ENCODE peak calls at places on chromosomes 1 and 21, in six cellular contexts. M is PC-3, B is HCT116, N is neural progenitor cell, H is keratinocyte, E is HepG2. L is an unnamed sample. For H3K36me3, the result is how much of the 10 kb centered on the place peaks cover.

GRCh38 chr1:114671011-114671938 is 1.4 kb upstream of the DENND2C start:
- DNase-seq in E (no peak), N (no peak), B (no peak), H (no peak), M (peak), L (peak)

GRCh38 chr1:116556289-116557006 is 14.4 kb downstream of the CD58 start:
- DNase-seq in B (peak), M (peak), E (no peak), N (no peak), H (peak), L (peak)

GRCh38 chr21:45420623-45421041 is 15.7 kb downstream of the COL18A1 start:
- DNase-seq in H (no peak), M (no peak), E (no peak), B (no peak), N (no peak), L (no peak)

GRCh38 chr1:166671627-166672026 is 167.6 kb upstream of the POGK start:
- DNase-seq in M (no peak), B (no peak), H (no peak), E (no peak), N (no peak), L (no peak)

GRCh38 chr1:3796215-3797193 is at the start of gene LRRC47:
- DNase-seq in N (peak), E (peak), B (peak), M (peak), H (no peak), L (peak)

GRCh38 chr1:145997156-145998023 is 1.0 kb upstream of the TXNIP start:
- DNase-seq in H (no peak), B (no peak), E (peak), N (no peak), M (no peak), L (no peak)

GRCh38 chr21:44800103-44800502 is 1.5 kb downstream of the UBE2G2 start:
- DNase-seq in E (peak), H (no peak), N (peak), M (peak), B (no peak), L (peak)

GRCh38 chr1:115314765-115315164 is 23.3 kb downstream of the NGF start:
- DNase-seq in E (no peak), B (no peak), M (peak), H (no peak), N (no peak), L (peak)

GRCh38 chr1:60973668-60974067 is 108.7 kb upstream of the NFIA start:
- DNase-seq in B (no peak), N (no peak), M (no peak), E (no peak), H (peak), L (peak)

GRCh38 chr1:200483491-200484143 is 73.8 kb upstream of the ZNF281 start:
- DNase-seq in M (peak), B (peak), N (peak), H (peak), E (peak), L (peak)

GRCh38 chr1:3896396-3897000 is 3.6 kb downstream of the C1orf174 start:
- DNase-seq in M (no peak), H (no peak), E (no peak), B (no peak), N (no peak), L (no peak)

GRCh38 chr1:111847519-111847918 is 91.8 kb downstream of the DDX20 start:
- DNase-seq in M (no peak), E (no peak), B (no peak), N (no peak), H (no peak), L (no peak)

GRCh38 chr1:89910780-89911179 is 84.1 kb upstream of the ZNF326 start:
- DNase-seq in H (no peak), B (peak), E (no peak), N (peak), M (peak), L (no peak)

GRCh38 chr1:11646317-11646716 is 7.9 kb downstream of the FBXO2 start:
- DNase-seq in E (no peak), H (no peak), B (no peak), N (no peak), M (no peak), L (no peak)

GRCh38 chr1:56806804-56807203 is 12.4 kb downstream of the FYB2 start:
- DNase-seq in M (no peak), N (no peak), E (no peak), B (no peak), H (no peak), L (no peak)

GRCh38 chr1:53636621-53637171 is 102.3 kb downstream of the GLIS1 start:
- DNase-seq in B (no peak), N (no peak), E (no peak), H (no peak), M (no peak), L (no peak)

GRCh38 chr1:23960291-23960718 is 677 bp downstream of the PNRC2 start:
- DNase-seq in M (no peak), E (no peak), B (no peak), H (no peak), N (no peak), L (no peak)

GRCh38 chr1:74340656-74341055 is 105.5 kb downstream of the TNNI3K start:
- DNase-seq in H (no peak), N (peak), E (no peak), B (no peak), M (no peak), L (no peak)

GRCh38 chr1:96445296-96445695 is 276.3 kb upstream of the PTBP2 start:
- DNase-seq in N (peak), B (no peak), H (no peak), E (no peak), M (no peak), L (peak)

GRCh38 chr1:59026472-59026948 is 242.7 kb upstream of the JUN start:
- DNase-seq in N (no peak), H (no peak), B (no peak), M (peak), E (no peak), L (peak)

GRCh38 chr1:24294228-24294672 is 24.9 kb upstream of the GRHL3 start:
- DNase-seq in N (no peak), H (peak), M (peak), B (no peak), E (no peak), L (peak)

GRCh38 chr1:236016083-236016482 is 48.8 kb downstream of the NID1 start:
- DNase-seq in E (no peak), H (no peak), M (no peak), B (no peak), N (no peak), L (no peak)

GRCh38 chr1:54302951-54303843 is 103.0 kb downstream of the SSBP3 start:
- DNase-seq in B (no peak), N (no peak), M (no peak), E (no peak), H (no peak), L (no peak)

GRCh38 chr1:8822383-8823294 is 5.2 kb upstream of the RERE start:
- DNase-seq in E (peak), N (no peak), M (peak), H (peak), B (peak), L (peak)

GRCh38 chr1:161749509-161750407 is at the start of gene DUSP12:
- DNase-seq in H (no peak), E (peak), B (peak), M (peak), N (peak), L (peak)

DNA sequence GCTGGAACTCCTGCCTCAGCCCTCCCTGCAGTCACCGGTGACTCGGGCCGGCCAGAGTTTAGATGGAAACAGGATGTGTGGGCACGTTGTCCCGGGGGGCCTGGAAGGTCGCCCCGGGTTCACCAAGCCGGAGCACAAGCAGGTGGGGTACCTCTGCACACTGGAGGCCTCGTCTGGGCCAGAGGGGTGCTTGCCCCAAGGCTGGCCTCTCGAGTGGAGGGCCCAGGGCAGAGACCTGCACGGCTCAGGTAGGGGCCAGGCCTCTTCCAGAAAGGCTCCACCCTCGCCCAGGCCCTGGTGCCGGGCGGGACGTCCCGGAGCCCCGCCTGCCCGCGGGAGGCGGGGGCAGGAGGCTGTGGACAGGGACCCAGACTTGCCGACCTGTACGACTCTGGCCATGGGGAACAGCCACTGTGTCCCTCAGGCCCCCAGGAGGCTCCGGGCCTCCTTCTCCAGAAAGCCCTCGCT is at the start of gene PLEKHN1:
- DNase-seq in M (peak), N (no peak), H (no peak), E (peak), B (no peak), L (peak)
- TF ChIP-seq EZH2 in M (no peak), N (no peak), H (no peak), E (no peak), B (no peak), L (no peak)

DNA sequence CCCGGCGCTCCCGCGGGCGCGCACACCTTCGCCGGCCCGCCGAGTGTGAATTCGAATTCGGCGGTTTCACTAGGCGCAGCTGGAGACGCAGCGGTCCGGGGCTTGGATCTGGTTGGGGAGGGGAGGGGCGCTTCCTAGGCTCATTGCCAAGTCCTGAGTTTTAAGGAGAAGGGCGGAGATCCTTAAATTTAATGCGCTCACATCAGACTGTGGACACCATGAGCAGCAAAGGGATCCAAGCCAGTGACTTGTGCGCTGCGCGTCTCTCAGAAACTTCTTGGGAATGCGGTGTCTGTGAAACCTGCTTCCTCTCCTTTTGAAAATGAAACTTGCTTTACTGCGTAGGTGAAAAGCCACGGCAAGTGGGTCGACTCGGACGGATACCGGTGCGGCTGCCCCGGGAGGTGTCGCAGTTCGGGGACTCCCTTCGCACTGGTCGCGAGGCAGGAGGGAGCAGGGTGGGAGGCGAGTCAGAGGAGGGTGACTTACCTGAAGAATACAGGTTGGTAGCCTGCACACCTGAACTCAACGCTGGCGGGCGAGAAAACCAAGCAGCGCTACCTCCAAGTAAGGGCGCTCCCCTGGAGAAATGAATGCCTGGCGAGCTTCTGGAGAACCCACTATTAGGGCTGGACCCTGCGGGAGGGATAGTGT is 887 bp downstream of the TENT5C start:
- DNase-seq in E (no peak), N (peak), H (no peak), B (no peak), M (peak), L (peak)
- H3K9ac ChIP-seq in E (peak), N (no peak), H (peak), B (peak), M (peak), L (peak)

GRCh38 chr1:226401407-226402303 is 6.2 kb downstream of the PARP1 start:
- DNase-seq in H (no peak), M (no peak), N (no peak), B (no peak), E (no peak), L (no peak)

GRCh38 chr1:226397955-226398636 is 9.8 kb downstream of the PARP1 start:
- DNase-seq in E (no peak), N (no peak), H (no peak), B (no peak), M (no peak), L (no peak)

GRCh38 chr1:226403522-226404034 is 4.3 kb downstream of the PARP1 start:
- DNase-seq in H (peak), N (no peak), B (no peak), E (no peak), M (peak), L (peak)

GRCh38 chr1:226402615-226403521 is 5.0 kb downstream of the PARP1 start:
- DNase-seq in H (no peak), M (no peak), E (no peak), N (no peak), B (no peak), L (no peak)

DNA sequence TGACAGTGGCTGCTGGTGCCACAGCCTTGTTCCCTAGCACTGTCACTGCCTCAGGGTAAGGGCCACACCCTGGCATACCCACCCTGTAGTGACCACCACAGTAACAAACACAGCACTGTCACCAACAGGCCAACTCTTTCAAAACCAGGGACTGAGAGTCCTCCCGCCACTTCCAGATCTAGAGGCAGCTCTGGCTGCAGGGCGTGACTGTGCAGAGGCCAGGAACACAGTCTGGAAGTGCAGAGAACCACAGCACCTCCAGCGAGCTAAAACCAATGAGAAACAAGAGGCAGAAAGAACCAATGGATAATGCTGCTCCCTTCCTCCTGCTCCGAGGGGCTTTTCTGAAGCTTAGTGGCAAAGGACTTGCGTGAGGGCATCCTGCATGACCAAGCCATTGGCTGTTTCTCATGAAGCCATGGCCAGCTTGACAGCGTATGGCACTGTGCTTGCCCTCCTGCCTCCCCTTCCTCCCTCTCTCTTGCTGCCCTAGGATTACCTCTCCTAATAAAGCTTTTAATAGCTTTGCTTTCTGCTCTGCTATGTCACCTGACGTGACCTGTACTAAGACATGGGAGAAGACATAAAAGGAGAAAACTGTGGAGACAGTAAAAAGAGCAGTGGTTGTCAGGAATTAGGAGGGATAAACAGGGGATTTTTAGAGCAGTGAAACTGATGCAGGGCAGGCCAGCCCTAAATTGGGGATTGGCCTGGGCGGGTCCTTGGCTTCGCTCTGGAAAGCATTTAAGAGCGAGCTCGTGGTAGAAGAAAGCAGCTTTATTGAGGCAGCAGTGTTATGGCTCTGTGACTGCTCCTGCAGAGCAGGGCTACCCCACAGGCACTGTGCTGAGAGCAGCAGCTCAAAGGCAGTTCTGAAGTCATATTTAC is 7.1 kb downstream of the PARP1 start:
- DNase-seq in H (no peak), N (no peak), E (no peak), M (no peak), B (no peak), L (no peak)
- H3K36me3 ChIP-seq in H (under half), N (under half), E (under half), M (half or more), B (under half), L (under half)

GRCh38 chr1:231040800-231041704 is 998 bp upstream of the FAM89A start:
- DNase-seq in E (no peak), M (no peak), H (no peak), N (peak), B (no peak), L (no peak)
- TF ChIP-seq EZH2 in E (no peak), M (no peak), H (no peak), N (no peak), B (no peak), L (no peak)

L was measured in mammary epithelial cell.